ENCODE peak calls at places on chromosomes 7 and 10, in four cellular contexts. X is activated T-cell treated with anti-CD3 and anti-CD28 coated beads, Interleukin-2, amount 50 U/mL, for 72 hours; F is amniotic stem cell; L is lung. I is an unnamed sample.

GRCh38 chr7:99784007-99784406 is at the start of gene CYP3A4:
- DNase-seq in F (no peak), L (no peak), X (no peak), I (no peak)

GRCh38 chr10:118332948-118333710 is 9.0 kb downstream of the FAM204A start:
- DNase-seq in F (no peak), L (no peak), X (no peak), I (no peak)

GRCh38 chr7:116782177-116782711 is 80.1 kb upstream of the CAPZA2 start:
- DNase-seq in X (no peak), F (no peak), L (no peak), I (no peak)

GRCh38 chr7:100584046-100584676 is 1.8 kb downstream of the LRCH4 start:
- DNase-seq in L (no peak), F (no peak), X (no peak), I (no peak)

GRCh38 chr7:96792115-96792514 is 82.5 kb upstream of the SEM1 start:
- DNase-seq in L (no peak), X (no peak), F (no peak), I (no peak)

GRCh38 chr7:115227473-115228235 is 305.8 kb downstream of the MDFIC start:
- DNase-seq in F (no peak), L (no peak), X (no peak), I (no peak)

GRCh38 chr7:7182156-7183060 is at the start of gene C1GALT1:
- DNase-seq in F (peak; percentile 92), L (peak; percentile 96), X (peak; percentile 97), I (peak; percentile 94)

GRCh38 chr10:24706479-24707118 is 17.1 kb downstream of the ARHGAP21 start:
- DNase-seq in X (peak; percentile 39), L (no peak), F (peak; percentile 65), I (no peak)

GRCh38 chr10:100670368-100670767 is 75.0 kb upstream of the PAX2 start:
- DNase-seq in L (no peak), X (no peak), F (no peak), I (no peak)

GRCh38 chr10:71756441-71757191 is 16.7 kb downstream of the VSIR start:
- DNase-seq in X (no peak), F (no peak), L (no peak), I (no peak)

GRCh38 chr10:116910924-116911323 is 61.6 kb downstream of the ENO4 start:
- DNase-seq in X (no peak), F (no peak), L (no peak), I (no peak)

GRCh38 chr7:159177270-159178036 is 32.8 kb upstream of the VIPR2 start:
- DNase-seq in X (no peak), L (no peak), F (no peak), I (no peak)

GRCh38 chr7:48280100-48280499 is 108.8 kb downstream of the ABCA13 start:
- DNase-seq in F (peak; percentile 23), L (no peak), X (peak; percentile 24), I (no peak)

GRCh38 chr10:101041252-101041761 is 10.3 kb downstream of the SFXN3 start:
- DNase-seq in X (peak; percentile 74), F (peak; percentile 60), L (peak; percentile 85), I (peak; percentile 52)

GRCh38 chr7:124843336-124843735 is 77.7 kb upstream of the GPR37 start:
- DNase-seq in L (no peak), F (no peak), X (no peak), I (no peak)

GRCh38 chr7:28096713-28097112 is 83.9 kb downstream of the JAZF1 start:
- DNase-seq in F (peak; percentile 59), X (peak; percentile 26), L (peak; percentile 54), I (no peak)

GRCh38 chr10:81820418-81820817 is 54.6 kb upstream of the NRG3 start:
- DNase-seq in L (no peak), F (no peak), X (no peak), I (no peak)

GRCh38 chr7:64463636-64464375 is 99.1 kb downstream of the ZNF680 start:
- DNase-seq in F (no peak), L (peak; percentile 45), X (peak; percentile 7), I (peak; percentile 90)

GRCh38 chr7:69800495-69800894 is 202.2 kb downstream of the AUTS2 start:
- DNase-seq in F (no peak), L (peak; percentile 64), X (no peak), I (peak; percentile 51)

GRCh38 chr10:114541081-114541833 is 116.8 kb downstream of the ABLIM1 start:
- DNase-seq in F (no peak), X (peak; percentile 83), L (peak; percentile 41), I (no peak)

GRCh38 chr7:96740130-96740529 is 30.5 kb upstream of the SEM1 start:
- DNase-seq in X (no peak), F (no peak), L (no peak), I (no peak)

I was measured in NCI-H2029.